ENCODE peak calls at places on chromosomes 13 and 19, in six cellular contexts. J, L, F, W, S and V are unnamed samples.

GRCh38 chr19:51754770-51755169 is 3.1 kb upstream of the FPR1 start:
- DNase-seq in J (no peak), L (no peak), F (no peak), W (no peak), S (no peak), V (no peak)

GRCh38 chr13:78816154-78816553 is 157.2 kb upstream of the OBI1 start:
- DNase-seq in J (no peak), L (no peak), F (no peak), W (no peak), S (no peak), V (no peak)

GRCh38 chr13:95023405-95023804 is 277.8 kb downstream of the ABCC4 start:
- DNase-seq in J (no peak), L (no peak), F (peak), W (peak), S (no peak), V (no peak)

GRCh38 chr13:77207943-77208342 is 119.0 kb downstream of the MYCBP2 start:
- DNase-seq in J (peak), L (no peak), F (no peak), W (peak), S (no peak), V (no peak)

GRCh38 chr19:44930088-44930487 is 11.9 kb upstream of the APOC4 start:
- DNase-seq in J (no peak), L (no peak), F (no peak), W (no peak), S (no peak), V (no peak)

GRCh38 chr13:96053003-96053703 is at the start of gene UGGT2:
- DNase-seq in J (peak), L (peak), F (peak), W (peak), S (peak), V (peak)

GRCh38 chr19:29810504-29810871 is 1.3 kb upstream of the CCNE1 start:
- DNase-seq in J (peak), L (no peak), F (no peak), W (peak), S (no peak), V (no peak)

GRCh38 chr19:48258350-48258749 is 2.6 kb upstream of the CARD8 start:
- DNase-seq in J (peak), L (no peak), F (no peak), W (peak), S (no peak), V (no peak)

GRCh38 chr19:40393894-40394815 is 4.2 kb upstream of the HIPK4 start:
- DNase-seq in J (no peak), L (no peak), F (no peak), W (no peak), S (no peak), V (no peak)

GRCh38 chr19:47190167-47190727 is 40.8 kb downstream of the BBC3 start:
- DNase-seq in J (peak), L (no peak), F (peak), W (peak), S (no peak), V (no peak)

GRCh38 chr19:41839211-41839610 is 5.3 kb downstream of the LYPD4 start:
- DNase-seq in J (no peak), L (no peak), F (no peak), W (no peak), S (no peak), V (no peak)

GRCh38 chr19:2035590-2035991 is 15.5 kb downstream of the MKNK2 start:
- DNase-seq in J (no peak), L (peak), F (no peak), W (no peak), S (peak), V (no peak)

GRCh38 chr19:54478677-54479266 is 5.7 kb upstream of the CDC42EP5 start:
- DNase-seq in J (peak), L (no peak), F (peak), W (peak), S (no peak), V (no peak)

GRCh38 chr13:24217601-24218281 is 57.2 kb downstream of the SPATA13 start:
- DNase-seq in J (peak), L (no peak), F (no peak), W (no peak), S (no peak), V (no peak)

GRCh38 chr19:6020166-6020967 is 42.4 kb upstream of the RANBP3 start:
- DNase-seq in J (peak), L (no peak), F (no peak), W (peak), S (no peak), V (no peak)

GRCh38 chr13:80551650-80552497 is 210.9 kb upstream of the SPRY2 start:
- DNase-seq in J (no peak), L (no peak), F (peak), W (peak), S (no peak), V (no peak)

GRCh38 chr19:7534531-7534980 is 961 bp upstream of the PNPLA6 start:
- DNase-seq in J (peak), L (no peak), F (peak), W (peak), S (no peak), V (no peak)

GRCh38 chr13:37788346-37788745 is 81.2 kb downstream of the TRPC4 start:
- DNase-seq in J (peak), L (no peak), F (no peak), W (no peak), S (no peak), V (no peak)

GRCh38 chr19:28785961-28786360 is 427.0 kb downstream of the UQCRFS1 start:
- DNase-seq in J (no peak), L (no peak), F (no peak), W (no peak), S (no peak), V (no peak)

GRCh38 chr13:109182777-109183465 is 553.5 kb downstream of the MYO16 start:
- DNase-seq in J (no peak), L (no peak), F (no peak), W (no peak), S (no peak), V (no peak)

GRCh38 chr19:8611890-8612806 is 1.6 kb upstream of the ADAMTS10 start:
- DNase-seq in J (peak), L (no peak), F (no peak), W (no peak), S (peak), V (no peak)

GRCh38 chr13:107864543-107865460 is 350.5 kb downstream of the LIG4 start:
- DNase-seq in J (peak), L (no peak), F (no peak), W (peak), S (no peak), V (no peak)

GRCh38 chr19:7874080-7874856 is at the start of gene PRR36:
- DNase-seq in J (no peak), L (no peak), F (peak), W (no peak), S (no peak), V (peak)

GRCh38 chr19:19217110-19217509 is 5.4 kb downstream of the NCAN start:
- DNase-seq in J (peak), L (no peak), F (peak), W (peak), S (no peak), V (no peak)

GRCh38 chr19:1057185-1057857 is 9.6 kb upstream of the ARHGAP45 start:
- DNase-seq in J (peak), L (no peak), F (no peak), W (peak), S (no peak), V (peak)

GRCh38 chr13:19726611-19727010 is 56.1 kb downstream of the PSPC1 start:
- DNase-seq in J (peak), L (no peak), F (no peak), W (no peak), S (no peak), V (no peak)

GRCh38 chr19:18663940-18664530 is 19.4 kb upstream of the CRTC1 start:
- DNase-seq in J (no peak), L (no peak), F (peak), W (no peak), S (no peak), V (no peak)

GRCh38 chr19:57578487-57579205 is at the start of gene ZNF416:
- DNase-seq in J (peak), L (peak), F (peak), W (peak), S (peak), V (peak)
- TF ChIP-seq CTCF in J (peak), L (peak), F (no peak), W (peak), S (peak), V (peak)

GRCh38 chr13:39463611-39464010 is 139.4 kb downstream of the LHFPL6 start:
- DNase-seq in J (no peak), L (no peak), F (no peak), W (peak), S (no peak), V (no peak)

GRCh38 chr13:39462906-39463305 is 140.1 kb downstream of the LHFPL6 start:
- DNase-seq in J (no peak), L (no peak), F (no peak), W (peak), S (no peak), V (no peak)

GRCh38 chr13:39457274-39457673 is 145.7 kb downstream of the LHFPL6 start:
- DNase-seq in J (no peak), L (no peak), F (no peak), W (no peak), S (no peak), V (no peak)

GRCh38 chr13:39462456-39462855 is 140.5 kb downstream of the LHFPL6 start:
- DNase-seq in J (peak), L (no peak), F (peak), W (peak), S (no peak), V (no peak)

GRCh38 chr13:39461685-39462266 is 141.2 kb downstream of the LHFPL6 start:
- DNase-seq in J (no peak), L (no peak), F (no peak), W (no peak), S (no peak), V (no peak)
- TF ChIP-seq CTCF in J (no peak), L (no peak), F (no peak), W (no peak), S (no peak), V (no peak)

DNA sequence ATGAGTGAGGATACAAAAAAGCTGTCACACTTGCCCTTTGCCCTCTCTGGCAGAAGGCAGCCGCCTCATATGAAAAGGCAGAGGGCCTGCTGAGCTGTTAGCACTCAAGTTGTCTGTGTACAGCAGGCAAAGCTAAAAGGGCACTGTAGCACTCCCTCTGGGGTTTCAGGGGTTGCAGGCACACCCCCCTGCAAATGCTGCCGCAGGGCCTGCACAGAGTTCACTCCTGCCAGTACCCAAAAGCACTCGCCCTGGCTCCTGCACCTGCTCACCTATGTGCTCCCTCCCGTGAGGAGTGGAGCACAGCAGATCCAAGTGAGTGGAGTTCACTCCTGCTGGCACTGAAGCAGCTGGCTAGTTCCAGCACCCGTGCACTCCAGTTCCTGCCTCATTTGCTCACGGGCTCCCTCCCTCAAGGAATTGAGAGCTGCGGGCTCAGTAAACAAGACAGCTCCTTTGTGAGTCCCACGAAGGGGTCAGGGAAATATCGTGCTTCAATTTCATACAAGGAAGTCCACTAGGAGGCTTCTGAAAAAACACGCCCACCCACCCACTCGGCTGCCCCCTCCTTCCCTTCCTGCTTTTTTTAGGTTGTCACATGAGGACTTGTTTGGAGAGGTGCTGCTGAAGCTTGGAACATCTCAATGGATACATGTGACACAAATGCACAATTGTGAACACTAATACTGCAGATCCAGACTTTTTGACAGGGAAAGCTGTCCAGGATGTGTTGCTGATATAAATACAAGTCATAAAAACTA is 9.9 kb upstream of the RCBTB2 start:
- DNase-seq in J (peak), L (peak), F (no peak), W (no peak), S (no peak), V (no peak)
- TF ChIP-seq CTCF in J (peak), L (no peak), F (no peak), W (no peak), S (no peak), V (no peak)

GRCh38 chr19:58044391-58044790 is 10.6 kb downstream of the ZSCAN1 start:
- DNase-seq in J (no peak), L (no peak), F (no peak), W (no peak), S (no peak), V (no peak)

GRCh38 chr19:58042709-58043340 is 9.0 kb downstream of the ZSCAN1 start:
- DNase-seq in J (no peak), L (no peak), F (no peak), W (no peak), S (no peak), V (no peak)

GRCh38 chr19:58046856-58047255 is 12.2 kb upstream of the ZNF135 start:
- DNase-seq in J (no peak), L (no peak), F (no peak), W (no peak), S (no peak), V (no peak)

GRCh38 chr19:58045411-58046050 is 11.7 kb downstream of the ZSCAN1 start:
- DNase-seq in J (no peak), L (no peak), F (no peak), W (no peak), S (no peak), V (no peak)

DNA sequence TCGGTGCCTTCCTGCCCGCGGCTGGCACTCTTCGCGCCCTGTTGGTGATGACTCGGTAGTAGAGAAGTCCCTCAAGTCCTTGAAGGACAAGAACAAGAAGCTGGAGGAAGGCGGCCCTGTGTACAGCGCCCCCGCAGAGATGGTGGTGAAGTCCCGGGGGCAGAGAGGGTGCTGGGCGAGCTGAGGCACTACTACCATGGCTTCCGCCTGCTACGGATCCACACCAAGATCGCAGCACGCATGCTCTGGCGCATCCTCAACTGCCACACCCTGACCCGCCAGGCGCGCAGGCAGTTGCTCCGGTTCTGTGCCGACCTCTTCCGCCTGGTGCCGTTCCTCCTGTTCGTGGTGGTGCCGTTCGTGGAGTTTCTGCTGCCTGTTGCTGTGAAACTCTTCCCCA is 11.1 kb downstream of the ZSCAN1 start:
- DNase-seq in J (no peak), L (no peak), F (no peak), W (no peak), S (no peak), V (no peak)
- TF ChIP-seq CTCF in J (no peak), L (no peak), F (no peak), W (no peak), S (no peak), V (no peak)

GRCh38 chr13:105441406-105441805 is 1094.1 kb downstream of the EFNB2 start:
- DNase-seq in J (no peak), L (no peak), F (peak), W (peak), S (no peak), V (no peak)

GRCh38 chr13:105445793-105446192 is 1089.7 kb downstream of the EFNB2 start:
- DNase-seq in J (no peak), L (no peak), F (no peak), W (no peak), S (no peak), V (no peak)

GRCh38 chr13:105442941-105443340 is 1092.5 kb downstream of the EFNB2 start:
- DNase-seq in J (peak), L (no peak), F (peak), W (peak), S (no peak), V (no peak)

GRCh38 chr13:105446197-105446596 is 1089.3 kb downstream of the EFNB2 start:
- DNase-seq in J (no peak), L (no peak), F (no peak), W (no peak), S (no peak), V (no peak)

GRCh38 chr13:105442040-105442439 is 1093.4 kb downstream of the EFNB2 start:
- DNase-seq in J (no peak), L (no peak), F (no peak), W (no peak), S (no peak), V (no peak)
- TF ChIP-seq CTCF in J (no peak), L (no peak), F (no peak), W (no peak), S (no peak), V (no peak)

DNA sequence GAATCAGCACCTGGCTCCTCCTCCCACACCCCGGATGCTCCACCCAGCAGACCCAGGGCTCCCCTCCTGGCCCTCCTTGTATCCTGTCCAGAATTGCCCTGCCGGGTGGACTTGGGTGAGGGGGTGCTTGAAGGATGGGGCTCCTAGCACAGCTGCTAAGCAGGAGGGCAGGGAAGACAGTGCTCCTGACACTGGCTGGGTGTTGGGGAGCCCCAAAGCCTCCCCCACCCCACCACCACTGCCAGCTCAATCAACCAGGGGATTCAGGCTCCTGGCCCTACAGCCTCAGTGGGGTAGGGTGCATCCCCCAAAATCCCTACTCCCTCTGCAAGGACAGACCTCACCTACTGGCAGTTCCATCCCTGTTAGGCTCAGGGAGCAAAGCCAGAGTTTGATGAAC is 2.6 kb upstream of the CYP4F11 start:
- DNase-seq in J (no peak), L (no peak), F (no peak), W (no peak), S (no peak), V (no peak)
- TF ChIP-seq CTCF in J (no peak), L (no peak), F (no peak), W (no peak), S (no peak), V (no peak)

GRCh38 chr19:33022472-33023116 is 42.1 kb downstream of the RHPN2 start:
- DNase-seq in J (no peak), L (no peak), F (peak), W (no peak), S (no peak), V (no peak)
- TF ChIP-seq CTCF in J (no peak), L (peak), F (peak), W (peak), S (no peak), V (no peak)